ENCODE peak calls at places on chromosomes 12 and 14, in five cellular contexts. S is left ventricle myocardium inferior, I is HCT116, V is ovary, R is tibial artery. P is an unnamed sample.

GRCh38 chr14:94044476-94045091 is 18.4 kb downstream of the OTUB2 start:
- DNase-seq in S (no peak), I (no peak), V (no peak), R (no peak), P (no peak)

GRCh38 chr14:72752034-72752412 is 141.9 kb downstream of the DPF3 start:
- DNase-seq in S (no peak), I (no peak), V (no peak), R (no peak), P (no peak)

GRCh38 chr12:46368684-46369083 is 3.9 kb downstream of the SLC38A2 start:
- DNase-seq in V (no peak), I (no peak), R (no peak), S (no peak), P (no peak)

GRCh38 chr12:110039085-110039807 is 9.1 kb downstream of the C12orf76 start:
- DNase-seq in S (no peak), I (no peak), V (no peak), R (no peak), P (no peak)

GRCh38 chr14:68665116-68665515 is 127.8 kb downstream of the ZFP36L1 start:
- DNase-seq in S (no peak), V (no peak), R (no peak), I (no peak), P (no peak)

GRCh38 chr14:95979339-95980042 is 59.7 kb upstream of the C14orf132 start:
- DNase-seq in I (no peak), R (no peak), V (no peak), S (no peak), P (no peak)

GRCh38 chr14:26872930-26873470 is 275.2 kb upstream of the NOVA1 start:
- DNase-seq in I (no peak), V (no peak), S (no peak), R (no peak), P (no peak)

GRCh38 chr12:124171231-124171985 is 123.5 kb upstream of the RFLNA start:
- DNase-seq in I (no peak), S (no peak), R (no peak), V (no peak), P (no peak)

GRCh38 chr14:27391331-27391730 is 793.5 kb upstream of the NOVA1 start:
- DNase-seq in S (no peak), R (no peak), I (no peak), V (no peak), P (no peak)

GRCh38 chr12:93115198-93115601 is 186.1 kb upstream of the EEA1 start:
- DNase-seq in I (no peak), V (no peak), R (no peak), S (no peak), P (no peak)

GRCh38 chr14:104243200-104243599 is 104.8 kb downstream of the KIF26A start:
- DNase-seq in I (no peak), V (no peak), R (no peak), S (no peak), P (no peak)

DNA sequence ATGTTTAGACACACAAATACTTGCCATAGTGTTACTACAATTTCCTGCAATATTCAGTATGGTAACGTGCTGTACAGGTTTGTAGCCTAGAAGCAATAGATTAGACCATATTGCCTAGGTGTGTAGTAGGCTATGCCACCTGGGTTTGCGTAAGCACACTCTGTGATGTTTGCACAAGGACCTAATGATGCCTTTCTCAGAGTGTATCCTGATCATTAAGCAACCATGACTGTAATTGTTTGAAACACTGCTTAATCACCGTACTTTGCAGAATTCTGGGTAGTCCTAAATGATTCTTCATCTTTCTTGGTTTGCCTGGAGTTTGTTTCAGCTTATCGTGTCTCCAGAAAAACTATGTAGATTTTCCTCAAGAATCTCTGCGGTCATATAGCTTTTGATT is 11.2 kb upstream of the TCP11L2 start:
- DNase-seq in S (no peak), R (no peak), I (no peak), V (no peak), P (no peak)
- H3K27ac ChIP-seq in S (no peak), R (no peak), I (no peak), V (no peak), P (no peak)

GRCh38 chr12:100864366-100864765 is 69.8 kb downstream of the ANO4 start:
- DNase-seq in I (no peak), R (no peak), S (no peak), V (no peak), P (no peak)

GRCh38 chr12:100867639-100868393 is 73.2 kb downstream of the ANO4 start:
- DNase-seq in R (no peak), S (no peak), V (no peak), I (no peak), P (no peak)

GRCh38 chr12:100862600-100863149 is 68.1 kb downstream of the ANO4 start:
- DNase-seq in R (no peak), S (no peak), I (no peak), V (no peak), P (no peak)

GRCh38 chr12:100871335-100871734 is 76.8 kb downstream of the ANO4 start:
- DNase-seq in R (no peak), V (no peak), I (no peak), S (no peak), P (no peak)

DNA sequence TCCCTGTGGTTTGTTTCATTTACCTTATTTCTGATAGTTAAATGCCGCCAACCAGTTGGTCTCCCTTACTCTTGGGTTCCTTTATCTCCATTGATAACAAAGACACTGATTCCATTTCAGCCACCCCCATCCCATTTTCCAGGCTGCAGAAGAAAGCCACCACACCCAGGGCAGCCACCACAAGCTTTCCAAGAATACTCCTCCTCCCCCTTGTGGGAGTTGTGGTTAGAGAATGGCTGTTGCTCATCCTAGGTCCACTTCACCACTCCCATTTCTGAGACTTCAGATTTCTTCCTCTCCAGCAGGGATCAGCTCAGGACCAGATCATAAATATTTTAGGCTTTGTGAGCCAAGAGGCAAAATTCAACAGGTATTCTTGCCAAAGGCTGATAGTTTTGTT is 73.9 kb downstream of the ANO4 start:
- DNase-seq in S (no peak), R (no peak), V (no peak), I (no peak), P (no peak)
- TF ChIP-seq CTCF in S (no peak), R (no peak), V (no peak), I (peak), P (no peak)

GRCh38 chr14:52694761-52695480 is 437 bp downstream of the ERO1A start:
- DNase-seq in R (no peak), S (peak), V (peak), I (no peak), P (no peak)

GRCh38 chr14:52692248-52692962 is 3.0 kb downstream of the ERO1A start:
- DNase-seq in S (no peak), R (no peak), I (no peak), V (no peak), P (no peak)

GRCh38 chr14:52693004-52693403 is 2.4 kb downstream of the ERO1A start:
- DNase-seq in S (no peak), I (no peak), V (no peak), R (no peak), P (no peak)

GRCh38 chr14:52695481-52696091 is at the start of gene ERO1A:
- DNase-seq in V (peak), R (peak), S (peak), I (no peak), P (peak)

DNA sequence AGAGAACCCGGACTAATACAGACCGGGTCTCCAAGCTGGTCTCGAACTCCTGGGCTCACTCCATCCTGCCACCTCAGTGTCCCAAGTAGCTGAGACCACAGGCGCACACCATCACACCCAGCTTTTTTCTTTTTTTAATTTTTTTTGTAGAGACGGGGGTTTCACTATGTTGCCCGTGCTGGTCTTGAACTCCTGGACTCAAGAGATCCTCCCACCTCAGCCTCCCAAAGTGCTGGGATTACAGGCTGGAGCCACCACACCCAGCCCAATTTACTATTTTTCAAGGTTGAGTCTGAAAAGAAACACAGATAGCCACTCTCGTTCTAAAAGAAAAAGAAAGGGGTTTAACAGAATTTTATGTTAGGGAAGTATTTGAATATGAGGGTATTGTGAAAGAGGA is 1.8 kb downstream of the ERO1A start:
- DNase-seq in I (no peak), V (no peak), S (no peak), R (no peak), P (no peak)
- H3K4me3 ChIP-seq in I (no peak), V (no peak), S (no peak), R (no peak), P (no peak)

GRCh38 chr12:54431911-54432814 is 13.1 kb upstream of the ITGA5 start:
- DNase-seq in V (peak), R (peak), S (peak), I (no peak), P (no peak)
- H3K27ac ChIP-seq in V (no peak), R (peak), S (peak), I (no peak), P (no peak)

DNA sequence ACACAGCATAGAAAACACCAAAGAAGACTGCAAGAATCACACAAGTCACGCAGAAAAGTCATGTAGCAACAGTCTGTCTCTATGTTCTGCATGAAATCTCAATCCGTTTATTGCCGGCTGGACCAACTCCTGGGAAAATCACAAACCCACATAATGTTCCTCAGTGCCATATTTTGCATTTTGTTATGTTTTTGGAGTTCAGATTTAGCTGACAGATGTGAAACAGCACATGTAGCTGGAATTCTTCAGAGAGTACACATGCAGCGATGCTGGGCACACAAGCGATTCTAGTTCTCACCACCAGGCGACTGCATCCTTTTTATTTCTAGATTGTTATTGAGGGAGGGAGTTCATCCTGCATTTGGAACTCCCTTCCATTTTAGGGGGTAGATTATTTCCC is 193.2 kb downstream of the APAF1 start:
- DNase-seq in R (no peak), S (no peak), I (no peak), V (no peak), P (peak)
- TF ChIP-seq CTCF in R (peak), S (peak), I (peak), V (no peak), P (peak)